ENCODE peak calls at places on chromosomes 11 and 22, in eight cellular contexts. Y is NCI-H1694; T is left ventricle myocardium inferior; G is skeletal muscle cell; P is stimulated activated naive B cell treated with anti-CD40 and anti-IgM and Interleukin-4, amounts not matched to agents 10 μg/mL and 1 μg/mL and 100 μg/mL, for 72 hours; S is fibroblast of mammary gland; X is heart right ventricle; A is H4. E is an unnamed sample.

GRCh38 chr11:31903225-31904074 is 92.3 kb upstream of the PAX6 start:
- DNase-seq in P (no peak), Y (no peak), T (peak), X (peak), G (no peak), A (no peak), S (no peak), E (no peak)

GRCh38 chr22:22342697-22343602 is 98.4 kb downstream of the VPREB1 start:
- DNase-seq in Y (peak), X (no peak), A (peak), S (peak), G (no peak), T (peak), P (peak), E (peak)

GRCh38 chr22:48567213-48567975 is 1260.3 kb downstream of the BRD1 start:
- DNase-seq in Y (peak), G (no peak), T (no peak), S (no peak), A (peak), X (no peak), P (no peak), E (peak)

GRCh38 chr11:128608732-128609131 is 21.4 kb upstream of the ETS1 start:
- DNase-seq in P (no peak), S (no peak), T (no peak), X (no peak), G (no peak), A (no peak), Y (no peak), E (no peak)

GRCh38 chr11:130159657-130160459 is at the start of gene ST14:
- DNase-seq in S (no peak), P (peak), G (no peak), A (no peak), Y (no peak), T (no peak), X (no peak), E (peak)

GRCh38 chr11:66045177-66045639 is 3.8 kb downstream of the GAL3ST3 start:
- DNase-seq in X (peak), P (peak), G (peak), A (peak), S (peak), Y (peak), T (peak), E (peak)

GRCh38 chr22:46113110-46113909 is 37.0 kb upstream of the PPARA start:
- DNase-seq in A (no peak), Y (no peak), G (no peak), T (no peak), S (peak), X (no peak), P (no peak), E (no peak)

GRCh38 chr11:9787981-9788521 is 124.2 kb downstream of the SWAP70 start:
- DNase-seq in S (peak), X (no peak), P (no peak), Y (no peak), T (peak), A (peak), G (peak), E (no peak)

GRCh38 chr11:66663741-66664296 is 13.9 kb downstream of the RBM4B start:
- DNase-seq in Y (no peak), X (no peak), G (no peak), S (no peak), P (no peak), A (no peak), T (no peak), E (no peak)

GRCh38 chr11:13128381-13128780 is 119.3 kb downstream of the RASSF10 start:
- DNase-seq in A (no peak), X (no peak), S (no peak), T (no peak), P (no peak), G (no peak), Y (no peak), E (no peak)

GRCh38 chr11:20022363-20023081 is 137.8 kb downstream of the DBX1 start:
- DNase-seq in T (no peak), X (no peak), A (no peak), Y (no peak), P (no peak), S (peak), G (peak), E (peak)

GRCh38 chr11:1640076-1640946 is 10.7 kb downstream of the KRTAP5-5 start:
- DNase-seq in S (peak), X (no peak), A (peak), Y (no peak), G (no peak), T (no peak), P (no peak), E (peak)

GRCh38 chr22:32805586-32805881 is 4.0 kb downstream of the TIMP3 start:
- DNase-seq in X (no peak), P (no peak), T (no peak), G (no peak), S (no peak), A (no peak), Y (no peak), E (no peak)

GRCh38 chr22:24803064-24803542 is 2.9 kb upstream of the SGSM1 start:
- DNase-seq in A (no peak), P (no peak), S (peak), G (no peak), X (peak), T (peak), Y (peak), E (no peak)

GRCh38 chr11:129728571-129728970 is 87.1 kb upstream of the TMEM45B start:
- DNase-seq in X (no peak), Y (no peak), T (no peak), A (no peak), P (no peak), G (no peak), S (no peak), E (peak)

GRCh38 chr22:25643232-25644000 is 78.9 kb downstream of the GRK3 start:
- DNase-seq in S (no peak), G (no peak), X (no peak), Y (no peak), T (no peak), P (peak), A (no peak), E (no peak)